ENCODE peak calls at places on chromosomes 13 and 19, in seven cellular contexts. P is CD8-positive, alpha-beta T cell; B is endothelial cell of umbilical vein; D is AG10803; H is breast epithelium; O is astrocyte of the cerebellum; G is right atrium auricular region. K is an unnamed sample.

GRCh38 chr13:76711515-76712182 is 174.6 kb downstream of the KCTD12 start:
- DNase-seq in P (no peak), B (peak), D (peak), H (no peak), O (peak), G (peak), K (peak)

GRCh38 chr19:1250374-1251232 is 2.2 kb downstream of the MIDN start:
- DNase-seq in P (no peak), B (peak), D (peak), H (no peak), O (no peak), G (no peak), K (no peak)

GRCh38 chr19:16876904-16877361 is 11.9 kb upstream of the F2RL3 start:
- DNase-seq in P (no peak), B (peak), D (no peak), H (no peak), O (peak), G (no peak), K (no peak)

GRCh38 chr13:57632276-57633140 is 964 bp downstream of the PCDH17 start:
- DNase-seq in P (no peak), B (peak), D (no peak), H (peak), O (no peak), G (no peak), K (no peak)

GRCh38 chr19:12126707-12127106 is 13.4 kb downstream of the ZNF20 start:
- DNase-seq in P (no peak), B (no peak), D (no peak), H (no peak), O (no peak), G (no peak), K (no peak)

GRCh38 chr19:4914736-4915501 is 5.6 kb downstream of the UHRF1 start:
- DNase-seq in P (peak), B (peak), D (peak), H (no peak), O (no peak), G (no peak), K (peak)

GRCh38 chr13:30376426-30377311 is 45.6 kb upstream of the UBE2L5 start:
- DNase-seq in P (peak), B (no peak), D (no peak), H (no peak), O (no peak), G (no peak), K (no peak)

GRCh38 chr19:611506-611869 is 21.8 kb downstream of the HCN2 start:
- DNase-seq in P (no peak), B (no peak), D (peak), H (no peak), O (peak), G (no peak), K (peak)

GRCh38 chr19:5147971-5148793 is 179.3 kb downstream of the KDM4B start:
- DNase-seq in P (no peak), B (no peak), D (peak), H (no peak), O (no peak), G (no peak), K (peak)

GRCh38 chr19:5851302-5851701 is at the start of gene FUT3:
- DNase-seq in P (no peak), B (no peak), D (no peak), H (no peak), O (no peak), G (no peak), K (no peak)

GRCh38 chr13:76887070-76887563 is 912 bp upstream of the KCTD12 start:
- DNase-seq in P (no peak), B (no peak), D (no peak), H (no peak), O (no peak), G (no peak), K (no peak)

GRCh38 chr13:29914591-29914990 is 64.2 kb upstream of the UBL3 start:
- DNase-seq in P (no peak), B (no peak), D (no peak), H (no peak), O (no peak), G (no peak), K (no peak)

GRCh38 chr19:47781590-47782318 is 3.3 kb downstream of the SELENOW start:
- DNase-seq in P (no peak), B (no peak), D (peak), H (no peak), O (no peak), G (peak), K (no peak)

GRCh38 chr13:111252449-111253124 is 67.9 kb upstream of the TEX29 start:
- DNase-seq in P (no peak), B (no peak), D (peak), H (no peak), O (no peak), G (no peak), K (no peak)

GRCh38 chr13:113369189-113369588 is 5.3 kb upstream of the GRTP1 start:
- DNase-seq in P (no peak), B (no peak), D (no peak), H (no peak), O (no peak), G (no peak), K (no peak)

GRCh38 chr19:49442793-49443365 is 1.6 kb upstream of the SLC17A7 start:
- DNase-seq in P (no peak), B (peak), D (peak), H (peak), O (peak), G (peak), K (no peak)

GRCh38 chr19:13082192-13083007 is 20.3 kb downstream of the LYL1 start:
- DNase-seq in P (no peak), B (peak), D (peak), H (no peak), O (peak), G (no peak), K (no peak)

GRCh38 chr19:5718579-5719273 is 1.2 kb downstream of the LONP1 start:
- DNase-seq in P (no peak), B (peak), D (peak), H (no peak), O (peak), G (no peak), K (peak)

GRCh38 chr19:4015705-4016402 is 8.3 kb downstream of the PIAS4 start:
- DNase-seq in P (no peak), B (no peak), D (no peak), H (peak), O (no peak), G (no peak), K (no peak)

GRCh38 chr19:30236006-30236405 is 136.2 kb upstream of the ZNF536 start:
- DNase-seq in P (no peak), B (no peak), D (peak), H (no peak), O (no peak), G (no peak), K (no peak)

GRCh38 chr13:72973234-72973633 is 85.6 kb upstream of the KLF5 start:
- DNase-seq in P (no peak), B (no peak), D (no peak), H (no peak), O (no peak), G (no peak), K (no peak)

GRCh38 chr13:31042501-31043165 is 110.2 kb downstream of the TEX26 start:
- DNase-seq in P (no peak), B (no peak), D (no peak), H (no peak), O (no peak), G (no peak), K (no peak)

GRCh38 chr19:3959766-3960131 is 11.2 kb downstream of the DAPK3 start:
- DNase-seq in P (no peak), B (no peak), D (no peak), H (no peak), O (no peak), G (no peak), K (no peak)

GRCh38 chr19:49019242-49019932 is 2.5 kb upstream of the LHB start:
- DNase-seq in P (peak), B (peak), D (peak), H (no peak), O (no peak), G (no peak), K (no peak)

GRCh38 chr13:75825161-75825560 is 189.0 kb downstream of the LMO7 start:
- DNase-seq in P (no peak), B (no peak), D (no peak), H (no peak), O (no peak), G (no peak), K (no peak)

GRCh38 chr19:37930416-37930815 is 23.4 kb downstream of the SIPA1L3 start:
- DNase-seq in P (no peak), B (no peak), D (no peak), H (no peak), O (no peak), G (no peak), K (no peak)

GRCh38 chr13:105991622-105992254 is 543.7 kb downstream of the EFNB2 start:
- DNase-seq in P (no peak), B (no peak), D (peak), H (no peak), O (peak), G (no peak), K (peak)

GRCh38 chr19:12924621-12925310 is 5.7 kb upstream of the SYCE2 start:
- DNase-seq in P (no peak), B (no peak), D (no peak), H (no peak), O (no peak), G (no peak), K (no peak)

GRCh38 chr19:48443262-48443661 is 2.5 kb upstream of the GRWD1 start:
- DNase-seq in P (no peak), B (no peak), D (no peak), H (no peak), O (no peak), G (no peak), K (no peak)

GRCh38 chr19:38152461-38153379 is 71.3 kb downstream of the DPF1 start:
- DNase-seq in P (no peak), B (no peak), D (no peak), H (no peak), O (peak), G (no peak), K (no peak)

GRCh38 chr19:44623080-44623479 is 9.7 kb downstream of the IGSF23 start:
- DNase-seq in P (no peak), B (peak), D (peak), H (no peak), O (no peak), G (peak), K (peak)

GRCh38 chr19:41541990-41542584 is 33.9 kb upstream of the CEACAM21 start:
- DNase-seq in P (peak), B (peak), D (peak), H (no peak), O (no peak), G (peak), K (no peak)

GRCh38 chr13:110677731-110678545 is 28.0 kb downstream of the CARS2 start:
- DNase-seq in P (no peak), B (no peak), D (no peak), H (no peak), O (no peak), G (no peak), K (peak)

GRCh38 chr19:3835055-3835435 is 33.8 kb downstream of the ZFR2 start:
- DNase-seq in P (no peak), B (no peak), D (no peak), H (no peak), O (no peak), G (no peak), K (no peak)

GRCh38 chr13:63948045-63948444 is 2532.4 kb upstream of the PCDH20 start:
- DNase-seq in P (no peak), B (peak), D (no peak), H (no peak), O (no peak), G (no peak), K (no peak)

GRCh38 chr19:10454267-10454666 is 33.9 kb downstream of the PDE4A start:
- DNase-seq in P (no peak), B (no peak), D (no peak), H (no peak), O (no peak), G (no peak), K (no peak)

GRCh38 chr19:35109395-35110112 is 6.1 kb upstream of the FXYD3 start:
- DNase-seq in P (no peak), B (no peak), D (no peak), H (no peak), O (no peak), G (no peak), K (no peak)

GRCh38 chr13:21825186-21825585 is 154.3 kb downstream of the FGF9 start:
- DNase-seq in P (no peak), B (no peak), D (no peak), H (no peak), O (no peak), G (no peak), K (no peak)

GRCh38 chr13:91181892-91182291 is 165.6 kb upstream of the MIR17HG start:
- DNase-seq in P (no peak), B (no peak), D (no peak), H (no peak), O (no peak), G (no peak), K (no peak)

GRCh38 chr13:91184244-91184926 is 163.1 kb upstream of the MIR17HG start:
- DNase-seq in P (no peak), B (no peak), D (no peak), H (no peak), O (no peak), G (no peak), K (no peak)

GRCh38 chr13:91187522-91187921 is 160.0 kb upstream of the MIR17HG start:
- DNase-seq in P (no peak), B (no peak), D (no peak), H (no peak), O (no peak), G (no peak), K (no peak)

GRCh38 chr13:91185294-91185863 is 162.1 kb upstream of the MIR17HG start:
- DNase-seq in P (no peak), B (peak), D (no peak), H (no peak), O (peak), G (no peak), K (no peak)
- TF ChIP-seq CTCF in P (no peak), B (no peak), D (peak), H (peak), O (peak), G (no peak), K (no peak)

GRCh38 chr19:33375760-33376159 is 2.3 kb downstream of the CEBPG start:
- DNase-seq in P (no peak), B (no peak), D (peak), H (no peak), O (no peak), G (no peak), K (no peak)
- H3K4me3 ChIP-seq in P (no peak), B (no peak), D (peak), H (no peak), O (no peak), G (no peak), K (no peak)

GRCh38 chr13:44147222-44147621 is 226.4 kb upstream of the SERP2 start:
- DNase-seq in P (no peak), B (no peak), D (no peak), H (no peak), O (no peak), G (no peak), K (no peak)
- TF ChIP-seq CTCF in P (no peak), B (no peak), D (no peak), H (no peak), O (no peak), G (no peak), K (no peak)

GRCh38 chr19:19538077-19538764 is at the start of gene CILP2:
- DNase-seq in P (no peak), B (no peak), D (no peak), H (no peak), O (no peak), G (no peak), K (no peak)
- H3K4me3 ChIP-seq in P (peak), B (no peak), D (peak), H (peak), O (peak), G (peak), K (peak)

DNA sequence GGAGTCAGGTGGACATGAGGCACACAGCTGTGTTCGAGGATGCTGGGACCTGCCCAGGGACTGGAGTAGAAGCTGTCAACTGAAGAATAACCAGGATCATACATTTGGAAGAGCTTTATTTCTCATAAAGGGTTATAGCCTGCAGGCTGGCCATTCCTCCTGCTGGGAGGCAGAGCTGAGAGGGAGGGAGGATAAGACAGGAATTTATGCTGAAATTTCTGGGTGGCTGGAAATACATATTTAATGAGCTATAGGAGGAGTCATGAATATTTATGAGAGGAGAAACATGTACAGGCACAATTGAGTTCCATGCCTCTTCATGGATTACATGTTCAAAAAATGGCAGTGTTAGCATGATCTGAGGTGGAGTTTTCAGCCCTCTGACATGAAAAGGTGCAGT is 151.9 kb downstream of the SHISA2 start:
- DNase-seq in P (no peak), B (no peak), D (no peak), H (no peak), O (no peak), G (no peak), K (no peak)
- TF ChIP-seq CTCF in P (no peak), B (no peak), D (no peak), H (no peak), O (no peak), G (no peak), K (no peak)

DNA sequence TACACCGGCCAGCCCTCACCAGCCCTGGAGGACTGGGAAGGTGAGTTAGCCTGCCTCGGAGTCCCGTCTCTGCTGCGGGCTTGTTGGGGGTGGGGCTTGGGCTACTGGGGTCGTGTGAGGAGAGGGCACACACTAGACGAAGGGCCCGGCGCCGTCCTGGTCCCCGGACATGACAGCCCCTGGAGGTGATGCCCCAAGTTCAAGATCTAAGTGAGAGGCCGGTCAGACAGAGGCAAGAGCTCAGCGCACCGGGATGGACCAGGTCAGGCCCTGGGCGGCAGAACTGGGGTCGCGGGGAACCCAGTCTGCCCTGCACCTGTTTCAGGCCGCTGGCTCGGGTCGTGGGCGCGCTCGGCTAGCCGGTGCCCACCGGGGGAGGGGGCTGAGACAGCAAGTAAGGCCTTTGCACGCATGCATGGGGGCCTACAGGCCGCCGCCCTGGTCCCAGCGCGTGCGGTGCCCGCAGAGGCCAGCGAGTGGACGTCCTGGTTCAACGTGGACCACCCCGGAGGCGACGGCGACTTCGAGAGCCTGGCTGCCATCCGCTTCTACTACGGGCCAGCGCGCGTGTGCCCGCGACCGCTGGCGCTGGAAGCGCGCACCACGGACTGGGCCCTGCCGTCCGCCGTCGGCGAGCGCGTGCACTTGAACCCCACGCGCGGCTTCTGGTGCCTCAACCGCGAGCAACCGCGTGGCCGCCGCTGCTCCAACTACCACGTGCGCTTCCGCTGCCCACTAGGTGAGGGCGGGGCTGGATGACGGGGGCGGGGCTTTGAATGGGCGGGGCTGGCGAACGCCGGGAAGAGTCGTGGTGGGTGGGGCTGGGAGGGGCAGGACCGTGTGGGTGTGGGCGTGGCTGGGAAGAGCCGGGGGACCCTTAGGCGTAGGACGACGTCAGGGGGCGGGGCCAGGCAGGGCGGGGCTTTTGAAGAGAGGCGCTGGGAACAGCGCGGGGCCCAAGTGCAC is 2.0 kb downstream of the CILP2 start:
- DNase-seq in P (peak), B (no peak), D (peak), H (no peak), O (no peak), G (no peak), K (no peak)
- H3K4me3 ChIP-seq in P (peak), B (no peak), D (peak), H (peak), O (no peak), G (no peak), K (no peak)